ENCODE peak calls at places on chromosomes 1 and 21, in seven cellular contexts. J is progenitor cell of endocrine pancreas, H is GM06990, N is HFF-Myc, E is lower lobe of right lung, W is choroid plexus epithelial cell, G is transverse colon. L is an unnamed sample.

GRCh38 chr1:64745181-64745985 is 508 bp downstream of the RAVER2 start:
- DNase-seq in J (peak), H (peak), N (peak), E (peak), W (no peak), G (peak), L (peak)

GRCh38 chr1:173206816-173207595 is at the start of gene TNFSF4:
- DNase-seq in J (no peak), H (no peak), N (no peak), E (no peak), W (no peak), G (no peak), L (no peak)

GRCh38 chr1:10610901-10611600 is 136.3 kb downstream of the PEX14 start:
- DNase-seq in J (no peak), H (no peak), N (no peak), E (no peak), W (no peak), G (no peak), L (no peak)

GRCh38 chr1:180765156-180765555 is 133.3 kb downstream of the XPR1 start:
- DNase-seq in J (no peak), H (no peak), N (no peak), E (no peak), W (peak), G (no peak), L (no peak)

GRCh38 chr21:25342811-25343210 is 264.5 kb downstream of the MRPL39 start:
- DNase-seq in J (no peak), H (no peak), N (no peak), E (no peak), W (no peak), G (no peak), L (no peak)

GRCh38 chr1:230464618-230465017 is 38.5 kb upstream of the PGBD5 start:
- DNase-seq in J (no peak), H (no peak), N (no peak), E (no peak), W (peak), G (no peak), L (no peak)

GRCh38 chr1:230752407-230752806 is 5.2 kb downstream of the CAPN9 start:
- DNase-seq in J (no peak), H (no peak), N (no peak), E (peak), W (no peak), G (peak), L (peak)

GRCh38 chr1:172742599-172743500 is 83.9 kb downstream of the FASLG start:
- DNase-seq in J (no peak), H (no peak), N (no peak), E (no peak), W (peak), G (no peak), L (no peak)

GRCh38 chr1:59686574-59686973 is 128.2 kb upstream of the HOOK1 start:
- DNase-seq in J (no peak), H (no peak), N (no peak), E (no peak), W (no peak), G (no peak), L (no peak)

GRCh38 chr1:69913967-69914366 is 291.4 kb downstream of the LRRC40 start:
- DNase-seq in J (no peak), H (no peak), N (peak), E (no peak), W (peak), G (no peak), L (no peak)

GRCh38 chr1:221394011-221394544 is 347.8 kb downstream of the DUSP10 start:
- DNase-seq in J (no peak), H (no peak), N (peak), E (no peak), W (peak), G (no peak), L (no peak)

GRCh38 chr1:168774241-168774640 is 45.2 kb upstream of the DPT start:
- DNase-seq in J (no peak), H (no peak), N (no peak), E (no peak), W (peak), G (peak), L (no peak)

GRCh38 chr1:246110343-246111219 is 396.5 kb downstream of the SMYD3 start:
- DNase-seq in J (no peak), H (no peak), N (peak), E (no peak), W (peak), G (peak), L (no peak)

GRCh38 chr1:160795951-160796383 is at the start of gene LY9:
- DNase-seq in J (no peak), H (peak), N (no peak), E (no peak), W (no peak), G (peak), L (no peak)

GRCh38 chr1:67532452-67533216 is 102.4 kb upstream of the SERBP1 start:
- DNase-seq in J (no peak), H (peak), N (peak), E (no peak), W (peak), G (peak), L (peak)

GRCh38 chr1:179941439-179941838 is 13.2 kb upstream of the CEP350 start:
- DNase-seq in J (no peak), H (no peak), N (no peak), E (no peak), W (no peak), G (no peak), L (no peak)

GRCh38 chr1:102550729-102551384 is 554.1 kb upstream of the OLFM3 start:
- DNase-seq in J (peak), H (no peak), N (peak), E (no peak), W (peak), G (no peak), L (peak)

GRCh38 chr1:160993544-160993943 is 27.4 kb downstream of the F11R start:
- DNase-seq in J (no peak), H (no peak), N (no peak), E (no peak), W (peak), G (no peak), L (no peak)

GRCh38 chr1:156464825-156465452 is 35.6 kb downstream of the MEF2D start:
- DNase-seq in J (no peak), H (no peak), N (no peak), E (no peak), W (peak), G (no peak), L (no peak)

GRCh38 chr1:166948856-166949350 is 26.4 kb downstream of the ILDR2 start:
- DNase-seq in J (no peak), H (no peak), N (no peak), E (no peak), W (no peak), G (no peak), L (no peak)

GRCh38 chr1:167229719-167230385 is 9.2 kb downstream of the POU2F1 start:
- DNase-seq in J (no peak), H (no peak), N (no peak), E (no peak), W (no peak), G (no peak), L (no peak)

GRCh38 chr1:211587123-211587522 is 8.2 kb upstream of the SLC30A1 start:
- DNase-seq in J (no peak), H (no peak), N (no peak), E (no peak), W (no peak), G (no peak), L (no peak)

GRCh38 chr1:101253976-101254660 is 17.3 kb downstream of the S1PR1 start:
- DNase-seq in J (no peak), H (no peak), N (no peak), E (no peak), W (no peak), G (no peak), L (no peak)

GRCh38 chr1:104853276-104853675 is 1103.6 kb downstream of the AMY1C start:
- DNase-seq in J (no peak), H (no peak), N (no peak), E (no peak), W (no peak), G (no peak), L (no peak)

DNA sequence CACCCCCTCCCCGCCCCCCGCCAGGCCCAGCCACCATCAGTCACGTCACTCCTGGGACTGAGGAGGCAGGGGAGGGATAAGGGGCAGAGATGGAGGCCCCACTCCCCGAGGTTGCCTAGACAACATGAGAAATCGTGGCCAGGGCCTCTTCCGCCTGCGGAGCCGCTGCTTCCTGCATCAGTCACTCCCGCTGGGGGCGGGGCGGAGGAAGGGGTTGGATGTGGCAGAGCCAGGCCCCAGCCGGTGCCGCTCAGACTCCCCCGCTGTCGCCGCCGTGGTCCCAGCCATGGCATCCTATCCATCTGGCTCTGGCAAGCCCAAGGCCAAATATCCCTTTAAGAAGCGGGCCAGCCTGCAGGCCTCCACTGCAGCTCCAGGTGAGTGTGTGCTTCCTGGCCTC is 1.3 kb downstream of the AMPD2 start:
- DNase-seq in J (peak), H (peak), N (peak), E (peak), W (peak), G (peak), L (peak)
- TF ChIP-seq CTCF in J (no peak), H (no peak), N (no peak), E (no peak), W (no peak), G (no peak), L (no peak)

DNA sequence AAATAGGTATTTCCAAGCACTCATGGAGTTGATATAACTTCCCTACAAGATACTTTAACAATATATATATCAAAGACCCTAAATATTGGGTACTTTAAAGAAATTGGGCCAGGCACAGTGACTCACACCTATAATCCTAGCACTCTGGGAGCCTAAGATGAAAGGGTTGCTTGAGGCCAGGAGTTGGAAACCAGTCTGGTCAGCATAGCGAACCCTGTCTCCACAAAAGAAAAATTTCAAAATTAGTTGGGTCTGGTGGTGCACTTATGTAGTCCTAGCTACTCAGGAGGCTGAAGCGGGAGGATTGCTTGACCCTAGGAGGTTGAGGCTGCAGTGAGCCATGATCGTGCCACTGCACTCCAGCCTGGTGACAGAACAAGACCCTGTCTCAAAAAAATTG is 393.9 kb upstream of the DEPDC1 start:
- DNase-seq in J (no peak), H (no peak), N (no peak), E (no peak), W (no peak), G (no peak), L (no peak)
- TF ChIP-seq CTCF in J (no peak), H (no peak), N (no peak), E (no peak), W (no peak), G (no peak), L (no peak)

GRCh38 chr21:36980280-36981048 is 14.0 kb upstream of the HLCS start:
- DNase-seq in J (peak), H (peak), N (no peak), E (peak), W (peak), G (peak), L (peak)
- TF ChIP-seq CTCF in J (no peak), H (no peak), N (no peak), E (no peak), W (no peak), G (peak), L (no peak)

GRCh38 chr1:176559474-176560390 is 96.8 kb downstream of the PAPPA2 start:
- DNase-seq in J (peak), H (no peak), N (peak), E (no peak), W (peak), G (peak), L (peak)
- TF ChIP-seq CTCF in J (peak), H (peak), N (peak), E (peak), W (peak), G (peak), L (peak)